ENCODE peak calls at places on chromosome 16, in five cellular contexts. O is gastrocnemius medialis, M is fibroblast of mammary gland, W is uterus, S is fibroblast of lung. A is an unnamed sample.

GRCh38 chr16:10655415-10655977 is 39.2 kb downstream of the TEKT5 start:
- DNase-seq in O (no peak), M (no peak), W (no peak), S (no peak), A (no peak)

GRCh38 chr16:17375388-17376304 is 95.1 kb downstream of the XYLT1 start:
- DNase-seq in O (no peak), M (no peak), W (no peak), S (no peak), A (no peak)

GRCh38 chr16:46607529-46607928 is 13.7 kb downstream of the SHCBP1 start:
- DNase-seq in O (no peak), M (peak; percentile 72), W (no peak), S (peak; percentile 88), A (peak; percentile 81)

GRCh38 chr16:47638175-47638574 is 177.0 kb downstream of the PHKB start:
- DNase-seq in O (no peak), M (no peak), W (no peak), S (no peak), A (no peak)

GRCh38 chr16:23408242-23409201 is 44.5 kb downstream of the COG7 start:
- DNase-seq in O (no peak), M (peak; percentile 72), W (no peak), S (peak; percentile 76), A (peak; percentile 66)

GRCh38 chr16:674968-675883 is at the start of gene RHBDL1:
- DNase-seq in O (no peak), M (peak; percentile 52), W (no peak), S (peak; percentile 52), A (peak; percentile 34)

GRCh38 chr16:11618107-11618717 is 31.5 kb upstream of the LITAF start:
- DNase-seq in O (no peak), M (no peak), W (no peak), S (no peak), A (no peak)

GRCh38 chr16:15644306-15644961 is 1.5 kb upstream of the MARF1 start:
- DNase-seq in O (no peak), M (peak; percentile 73), W (no peak), S (no peak), A (no peak)

GRCh38 chr16:76207270-76207669 is 69.9 kb upstream of the CNTNAP4 start:
- DNase-seq in O (no peak), M (no peak), W (no peak), S (no peak), A (no peak)

GRCh38 chr16:26856791-26857190 is 209.9 kb upstream of the C16orf82 start:
- DNase-seq in O (no peak), M (no peak), W (no peak), S (no peak), A (no peak)

GRCh38 chr16:57757883-57758282 is 22.3 kb downstream of the KATNB1 start:
- DNase-seq in O (no peak), M (no peak), W (no peak), S (no peak), A (no peak)

GRCh38 chr16:24971718-24972117 is 43.5 kb downstream of the ARHGAP17 start:
- DNase-seq in O (no peak), M (no peak), W (no peak), S (no peak), A (no peak)

GRCh38 chr16:84314373-84314772 is 19.7 kb downstream of the WFDC1 start:
- DNase-seq in O (no peak), M (no peak), W (no peak), S (no peak), A (no peak)

GRCh38 chr16:34802396-34802795 is 1343.0 kb downstream of the TP53TG3F start:
- DNase-seq in O (no peak), M (no peak), W (no peak), S (no peak), A (no peak)

GRCh38 chr16:27628216-27628945 is 78.4 kb downstream of the KATNIP start:
- DNase-seq in O (no peak), M (no peak), W (no peak), S (peak; percentile 52), A (no peak)

GRCh38 chr16:52586159-52586558 is 39.2 kb upstream of the TOX3 start:
- DNase-seq in O (no peak), M (no peak), W (no peak), S (no peak), A (no peak)

GRCh38 chr16:34803683-34804416 is 1344.4 kb downstream of the TP53TG3F start:
- DNase-seq in O (no peak), M (no peak), W (no peak), S (no peak), A (no peak)

GRCh38 chr16:22304411-22304810 is 7.2 kb downstream of the POLR3E start:
- DNase-seq in O (no peak), M (no peak), W (no peak), S (no peak), A (no peak)

GRCh38 chr16:71723537-71724319 is 773 bp downstream of the PHLPP2 start:
- DNase-seq in O (peak; percentile 42), M (peak; percentile 41), W (peak; percentile 67), S (peak; percentile 52), A (peak; percentile 65)

GRCh38 chr16:26027060-26027459 is 335.3 kb downstream of the HS3ST4 start:
- DNase-seq in O (no peak), M (no peak), W (no peak), S (no peak), A (no peak)

GRCh38 chr16:84930298-84931106 is 80.8 kb downstream of the ZDHHC7 start:
- DNase-seq in O (no peak), M (no peak), W (no peak), S (no peak), A (no peak)

GRCh38 chr16:84774810-84775209 is 45.0 kb upstream of the CRISPLD2 start:
- DNase-seq in O (peak; percentile 76), M (peak; percentile 98), W (peak; percentile 63), S (peak; percentile 95), A (peak; percentile 96)

GRCh38 chr16:67029249-67030096 is 524 bp downstream of the CBFB start:
- DNase-seq in O (peak; percentile 46), M (peak; percentile 48), W (peak; percentile 59), S (peak; percentile 54), A (peak; percentile 62)

GRCh38 chr16:67027046-67027445 is 1.9 kb upstream of the CBFB start:
- DNase-seq in O (no peak), M (no peak), W (no peak), S (no peak), A (no peak)

GRCh38 chr16:67028167-67028554 is 788 bp upstream of the CBFB start:
- DNase-seq in O (no peak), M (no peak), W (no peak), S (no peak), A (no peak)

GRCh38 chr16:67030221-67030962 is 1.4 kb downstream of the CBFB start:
- DNase-seq in O (no peak), M (no peak), W (no peak), S (no peak), A (no peak)

GRCh38 chr16:67028555-67029248 is at the start of gene CBFB:
- DNase-seq in O (peak; percentile 86), M (peak; percentile 88), W (peak; percentile 90), S (peak; percentile 92), A (peak; percentile 90)
- TF ChIP-seq CTCF in O (peak; percentile 4), M (no peak), W (peak; percentile 10), S (no peak), A (no peak)

GRCh38 chr16:88979616-88980015 is 2.6 kb upstream of the CBFA2T3 start:
- DNase-seq in O (no peak), M (no peak), W (no peak), S (no peak), A (no peak)

GRCh38 chr16:88982286-88983084 is 5.5 kb upstream of the CBFA2T3 start:
- DNase-seq in O (no peak), M (no peak), W (no peak), S (no peak), A (no peak)

GRCh38 chr16:88985521-88985920 is 8.5 kb upstream of the CBFA2T3 start:
- DNase-seq in O (no peak), M (no peak), W (no peak), S (no peak), A (no peak)

GRCh38 chr16:88983157-88983556 is 6.2 kb upstream of the CBFA2T3 start:
- DNase-seq in O (no peak), M (no peak), W (no peak), S (no peak), A (no peak)

DNA sequence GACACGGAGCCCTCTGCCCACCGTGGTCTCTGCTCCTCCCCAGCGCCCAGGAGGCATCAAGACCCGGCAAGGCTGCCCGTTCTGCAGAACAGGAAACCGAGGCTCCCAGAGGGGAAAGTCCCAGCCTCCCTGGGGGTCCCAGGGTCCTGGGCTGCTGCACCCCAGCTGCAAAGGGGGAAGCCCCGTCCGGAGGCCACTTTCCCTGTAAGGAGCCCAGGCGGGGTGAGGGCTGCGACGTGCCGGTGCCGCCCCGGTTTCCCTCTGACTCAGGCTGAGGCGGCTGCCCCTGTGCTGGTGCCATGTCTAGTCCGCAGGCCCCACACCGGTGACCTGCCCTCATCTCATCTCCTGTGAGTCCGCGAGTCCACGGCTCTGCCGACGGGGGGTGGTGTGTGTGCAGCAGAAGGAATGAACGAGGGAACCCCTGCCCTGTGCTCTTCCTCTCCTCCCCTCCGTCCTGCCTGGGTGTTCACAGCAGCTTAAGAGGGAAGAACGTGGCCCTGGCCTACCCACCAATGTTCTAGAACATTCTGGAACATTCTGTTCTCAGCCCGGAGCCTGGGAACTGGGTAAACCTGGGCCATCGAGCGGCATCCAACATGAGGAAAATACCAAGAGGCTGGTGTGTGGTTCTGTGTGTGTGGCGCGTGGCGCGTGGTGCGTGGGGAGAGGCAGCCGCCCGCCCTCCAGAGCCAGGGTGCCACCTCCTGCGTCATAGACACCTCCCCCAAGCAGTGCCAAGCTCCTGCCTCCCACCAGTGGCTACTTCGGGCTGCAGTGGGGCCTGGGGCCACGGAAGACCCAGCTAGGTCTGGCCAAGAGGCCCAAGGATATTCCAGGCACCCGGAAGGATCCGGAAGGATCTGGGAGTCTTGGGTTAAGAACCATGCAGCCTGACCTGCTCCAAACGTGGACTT is 7.0 kb upstream of the CBFA2T3 start:
- DNase-seq in O (no peak), M (no peak), W (no peak), S (no peak), A (no peak)
- H3K4me3 ChIP-seq in O (no peak overlapping the region), M (no peak overlapping the region), W (no peak overlapping the region), S (no peak overlapping the region), A (no peak overlapping the region)

GRCh38 chr16:64475627-64476351 is 646.1 kb downstream of the CDH11 start:
- DNase-seq in O (no peak), M (no peak), W (no peak), S (no peak), A (peak; percentile 59)

GRCh38 chr16:64478258-64478906 is 643.5 kb downstream of the CDH11 start:
- DNase-seq in O (no peak), M (peak; percentile 45), W (no peak), S (peak; percentile 67), A (peak; percentile 71)

DNA sequence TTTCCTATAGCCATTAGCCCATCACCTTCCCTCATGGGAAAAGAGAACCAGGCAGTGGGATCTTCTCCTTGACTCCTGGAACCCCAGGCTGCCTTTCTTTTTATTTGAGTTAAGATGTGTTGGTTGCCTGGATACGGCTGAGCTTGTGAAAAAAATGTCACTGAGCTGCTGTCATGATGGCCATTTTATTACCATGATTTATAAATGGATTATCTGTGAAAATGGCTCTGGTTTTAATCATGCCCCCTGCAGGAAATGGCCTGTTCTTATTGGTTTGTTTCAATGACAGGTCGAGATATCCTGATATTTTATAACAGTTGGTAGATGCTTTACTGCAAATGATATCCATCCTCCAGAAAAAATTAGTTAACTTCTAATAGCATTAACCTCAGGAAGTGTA is 640.4 kb downstream of the CDH11 start:
- DNase-seq in O (no peak), M (no peak), W (no peak), S (no peak), A (no peak)
- TF ChIP-seq CTCF in O (no peak), M (no peak), W (no peak), S (no peak), A (no peak)

GRCh38 chr16:30474062-30474452 is 1.5 kb downstream of the ITGAL start:
- DNase-seq in O (no peak), M (no peak), W (no peak), S (no peak), A (no peak)
- H3K4me3 ChIP-seq in O (no peak overlapping the region), M (no peak overlapping the region), W (no peak overlapping the region), S (no peak overlapping the region), A (no peak overlapping the region)